ENCODE peak calls at places on chromosome 13, in nine cellular contexts. One of them, this sample, is unnamed.

GRCh38 chr13:112142401-112142930 is 75.5 kb downstream of the SOX1 start:
- DNase-seq in IMR-90: no peak
- DNase-seq in A549: no peak
- DNase-seq in body of pancreas: no peak
- DNase-seq in spleen: peak; percentile 39
- DNase-seq in prostate gland: no peak
- DNase-seq in transverse colon: no peak
- DNase-seq in thyroid gland: no peak
- DNase-seq in sigmoid colon: no peak
- DNase-seq in this sample: no peak

GRCh38 chr13:43127827-43128226 is 104.4 kb downstream of the DNAJC15 start:
- DNase-seq in IMR-90: no peak
- DNase-seq in A549: no peak
- DNase-seq in body of pancreas: no peak
- DNase-seq in spleen: no peak
- DNase-seq in prostate gland: no peak
- DNase-seq in transverse colon: no peak
- DNase-seq in thyroid gland: no peak
- DNase-seq in sigmoid colon: no peak
- DNase-seq in this sample: no peak

GRCh38 chr13:40456979-40457553 is 209.4 kb downstream of the FOXO1 start:
- DNase-seq in IMR-90: no peak
- DNase-seq in A549: no peak
- DNase-seq in body of pancreas: no peak
- DNase-seq in spleen: no peak
- DNase-seq in prostate gland: no peak
- DNase-seq in transverse colon: no peak
- DNase-seq in thyroid gland: no peak
- DNase-seq in sigmoid colon: no peak
- DNase-seq in this sample: no peak

GRCh38 chr13:43087960-43088580 is 64.7 kb downstream of the DNAJC15 start:
- DNase-seq in IMR-90: peak; percentile 36
- DNase-seq in A549: no peak
- DNase-seq in body of pancreas: peak; percentile 5
- DNase-seq in spleen: no peak
- DNase-seq in prostate gland: peak; percentile 11
- DNase-seq in transverse colon: no peak
- DNase-seq in thyroid gland: no peak
- DNase-seq in sigmoid colon: no peak
- DNase-seq in this sample: no peak

GRCh38 chr13:44283598-44283997 is 90.0 kb upstream of the SERP2 start:
- DNase-seq in IMR-90: no peak
- DNase-seq in A549: no peak
- DNase-seq in body of pancreas: no peak
- DNase-seq in spleen: no peak
- DNase-seq in prostate gland: no peak
- DNase-seq in transverse colon: no peak
- DNase-seq in thyroid gland: no peak
- DNase-seq in sigmoid colon: no peak
- DNase-seq in this sample: no peak

GRCh38 chr13:91729859-91730258 is 331.4 kb downstream of the GPC5 start:
- DNase-seq in IMR-90: no peak
- DNase-seq in A549: no peak
- DNase-seq in body of pancreas: no peak
- DNase-seq in spleen: no peak
- DNase-seq in prostate gland: no peak
- DNase-seq in transverse colon: no peak
- DNase-seq in thyroid gland: no peak
- DNase-seq in sigmoid colon: no peak
- DNase-seq in this sample: no peak

GRCh38 chr13:46633416-46633815 is 80.4 kb downstream of the LRCH1 start:
- DNase-seq in IMR-90: peak; percentile 88
- DNase-seq in A549: no peak
- DNase-seq in body of pancreas: no peak
- DNase-seq in spleen: no peak
- DNase-seq in prostate gland: no peak
- DNase-seq in transverse colon: no peak
- DNase-seq in thyroid gland: no peak
- DNase-seq in sigmoid colon: no peak
- DNase-seq in this sample: peak; percentile 6

GRCh38 chr13:29905845-29906244 is 55.4 kb upstream of the UBL3 start:
- DNase-seq in IMR-90: peak; percentile 56
- DNase-seq in A549: no peak
- DNase-seq in body of pancreas: peak; percentile 59
- DNase-seq in spleen: no peak
- DNase-seq in prostate gland: peak; percentile 66
- DNase-seq in transverse colon: peak; percentile 79
- DNase-seq in thyroid gland: no peak
- DNase-seq in sigmoid colon: no peak
- DNase-seq in this sample: no peak

GRCh38 chr13:52104624-52105023 is 24.2 kb downstream of the NEK5 start:
- DNase-seq in IMR-90: peak; percentile 7
- DNase-seq in A549: no peak
- DNase-seq in body of pancreas: no peak
- DNase-seq in spleen: no peak
- DNase-seq in prostate gland: no peak
- DNase-seq in transverse colon: no peak
- DNase-seq in thyroid gland: no peak
- DNase-seq in sigmoid colon: no peak
- DNase-seq in this sample: no peak

GRCh38 chr13:33678084-33678483 is 139.9 kb upstream of the RFC3 start:
- DNase-seq in IMR-90: no peak
- DNase-seq in A549: no peak
- DNase-seq in body of pancreas: no peak
- DNase-seq in spleen: no peak
- DNase-seq in prostate gland: no peak
- DNase-seq in transverse colon: no peak
- DNase-seq in thyroid gland: no peak
- DNase-seq in sigmoid colon: no peak
- DNase-seq in this sample: no peak

GRCh38 chr13:25778808-25779207 is 273.0 kb downstream of the SHISA2 start:
- DNase-seq in IMR-90: no peak
- DNase-seq in A549: no peak
- DNase-seq in body of pancreas: no peak
- DNase-seq in spleen: no peak
- DNase-seq in prostate gland: no peak
- DNase-seq in transverse colon: no peak
- DNase-seq in thyroid gland: no peak
- DNase-seq in sigmoid colon: no peak
- DNase-seq in this sample: no peak

GRCh38 chr13:112443191-112444000 is 67.2 kb downstream of the SPACA7 start:
- DNase-seq in IMR-90: no peak
- DNase-seq in A549: no peak
- DNase-seq in body of pancreas: no peak
- DNase-seq in spleen: peak; percentile 57
- DNase-seq in prostate gland: no peak
- DNase-seq in transverse colon: no peak
- DNase-seq in thyroid gland: no peak
- DNase-seq in sigmoid colon: peak; percentile 39
- DNase-seq in this sample: no peak

GRCh38 chr13:94678845-94679244 is 33.5 kb downstream of the SOX21 start:
- DNase-seq in IMR-90: no peak
- DNase-seq in A549: no peak
- DNase-seq in body of pancreas: no peak
- DNase-seq in spleen: no peak
- DNase-seq in prostate gland: no peak
- DNase-seq in transverse colon: no peak
- DNase-seq in thyroid gland: no peak
- DNase-seq in sigmoid colon: no peak
- DNase-seq in this sample: no peak

GRCh38 chr13:111204438-111205177 is 89.5 kb downstream of the ARHGEF7 start:
- DNase-seq in IMR-90: peak; percentile 84
- DNase-seq in A549: no peak
- DNase-seq in body of pancreas: peak; percentile 50
- DNase-seq in spleen: no peak
- DNase-seq in prostate gland: no peak
- DNase-seq in transverse colon: no peak
- DNase-seq in thyroid gland: peak; percentile 61
- DNase-seq in sigmoid colon: peak; percentile 86
- DNase-seq in this sample: no peak

GRCh38 chr13:44273216-44273615 is 100.4 kb upstream of the SERP2 start:
- DNase-seq in IMR-90: no peak
- DNase-seq in A549: no peak
- DNase-seq in body of pancreas: no peak
- DNase-seq in spleen: no peak
- DNase-seq in prostate gland: no peak
- DNase-seq in transverse colon: no peak
- DNase-seq in thyroid gland: no peak
- DNase-seq in sigmoid colon: no peak
- DNase-seq in this sample: no peak

GRCh38 chr13:59687028-59687427 is 476.7 kb downstream of the DIAPH3 start:
- DNase-seq in IMR-90: no peak
- DNase-seq in A549: no peak
- DNase-seq in body of pancreas: no peak
- DNase-seq in spleen: no peak
- DNase-seq in prostate gland: no peak
- DNase-seq in transverse colon: no peak
- DNase-seq in thyroid gland: no peak
- DNase-seq in sigmoid colon: no peak
- DNase-seq in this sample: no peak

GRCh38 chr13:88074794-88075509 is 403.8 kb downstream of the SLITRK5 start:
- DNase-seq in IMR-90: no peak
- DNase-seq in A549: no peak
- DNase-seq in body of pancreas: peak; percentile 3
- DNase-seq in spleen: no peak
- DNase-seq in prostate gland: no peak
- DNase-seq in transverse colon: no peak
- DNase-seq in thyroid gland: no peak
- DNase-seq in sigmoid colon: peak; percentile 77
- DNase-seq in this sample: no peak

GRCh38 chr13:68304287-68304893 is 1074.3 kb upstream of the PCDH9 start:
- DNase-seq in IMR-90: no peak
- DNase-seq in A549: peak; percentile 6
- DNase-seq in body of pancreas: no peak
- DNase-seq in spleen: no peak
- DNase-seq in prostate gland: no peak
- DNase-seq in transverse colon: no peak
- DNase-seq in thyroid gland: no peak
- DNase-seq in sigmoid colon: no peak
- DNase-seq in this sample: peak; percentile 8

GRCh38 chr13:42046448-42046847 is 2.0 kb upstream of the DGKH start:
- DNase-seq in IMR-90: no peak
- DNase-seq in A549: no peak
- DNase-seq in body of pancreas: no peak
- DNase-seq in spleen: no peak
- DNase-seq in prostate gland: no peak
- DNase-seq in transverse colon: no peak
- DNase-seq in thyroid gland: no peak
- DNase-seq in sigmoid colon: no peak
- DNase-seq in this sample: no peak

GRCh38 chr13:42048323-42048624 is 174 bp upstream of the DGKH start:
- DNase-seq in IMR-90: no peak
- DNase-seq in A549: no peak
- DNase-seq in body of pancreas: no peak
- DNase-seq in spleen: no peak
- DNase-seq in prostate gland: peak; percentile 6
- DNase-seq in transverse colon: no peak
- DNase-seq in thyroid gland: no peak
- DNase-seq in sigmoid colon: no peak
- DNase-seq in this sample: no peak

GRCh38 chr13:42049454-42049780 is 969 bp downstream of the DGKH start:
- DNase-seq in IMR-90: no peak
- DNase-seq in A549: no peak
- DNase-seq in body of pancreas: no peak
- DNase-seq in spleen: no peak
- DNase-seq in prostate gland: no peak
- DNase-seq in transverse colon: no peak
- DNase-seq in thyroid gland: no peak
- DNase-seq in sigmoid colon: no peak
- DNase-seq in this sample: no peak

GRCh38 chr13:42047561-42048322 is 706 bp upstream of the DGKH start:
- DNase-seq in IMR-90: peak; percentile 70
- DNase-seq in A549: peak; percentile 40
- DNase-seq in body of pancreas: peak; percentile 45
- DNase-seq in spleen: peak; percentile 80
- DNase-seq in prostate gland: peak; percentile 40
- DNase-seq in transverse colon: peak; percentile 76
- DNase-seq in thyroid gland: peak; percentile 50
- DNase-seq in sigmoid colon: peak; percentile 70
- DNase-seq in this sample: peak; percentile 37

GRCh38 chr13:42048625-42049453 is at the start of gene DGKH:
- DNase-seq in IMR-90: peak; percentile 78
- DNase-seq in A549: peak; percentile 61
- DNase-seq in body of pancreas: peak; percentile 83
- DNase-seq in spleen: peak; percentile 88
- DNase-seq in prostate gland: peak; percentile 83
- DNase-seq in transverse colon: peak; percentile 90
- DNase-seq in thyroid gland: peak; percentile 78
- DNase-seq in sigmoid colon: peak; percentile 92
- DNase-seq in this sample: peak; percentile 63
- TF ChIP-seq POLR2A in IMR-90: peak; percentile 39
- TF ChIP-seq POLR2A in A549: peak; percentile 29
- TF ChIP-seq POLR2A in body of pancreas: peak; percentile 44
- TF ChIP-seq POLR2A in spleen: no peak
- TF ChIP-seq POLR2A in prostate gland: peak; percentile 81
- TF ChIP-seq POLR2A in transverse colon: peak; percentile 68
- TF ChIP-seq POLR2A in thyroid gland: no peak
- TF ChIP-seq POLR2A in sigmoid colon: peak; percentile 20
- TF ChIP-seq POLR2A in this sample: peak; percentile 39

DNA sequence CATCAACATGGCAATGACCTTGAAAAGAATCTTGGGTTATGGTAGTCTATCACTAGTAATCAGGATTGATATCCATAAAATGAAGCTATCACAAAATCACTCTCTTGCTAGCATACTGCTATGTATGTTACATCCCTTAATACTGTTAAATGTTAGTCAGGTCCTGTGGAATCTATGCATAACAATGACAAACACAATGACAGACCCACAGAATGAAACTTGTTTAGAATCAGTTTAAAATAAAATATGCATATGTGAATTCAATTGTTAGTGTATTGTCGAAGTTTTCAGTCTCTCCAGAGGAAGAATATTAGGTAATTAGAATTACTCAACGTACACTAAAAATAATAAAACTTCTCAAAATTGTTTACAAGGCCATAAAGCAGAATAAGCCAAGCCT is 137.6 kb downstream of the DACH1 start:
- DNase-seq in IMR-90: no peak
- DNase-seq in A549: no peak
- DNase-seq in body of pancreas: no peak
- DNase-seq in spleen: no peak
- DNase-seq in prostate gland: no peak
- DNase-seq in transverse colon: no peak
- DNase-seq in thyroid gland: no peak
- DNase-seq in sigmoid colon: no peak
- DNase-seq in this sample: no peak
- TF ChIP-seq POLR2A in IMR-90: no peak
- TF ChIP-seq POLR2A in A549: no peak
- TF ChIP-seq POLR2A in body of pancreas: no peak
- TF ChIP-seq POLR2A in spleen: no peak
- TF ChIP-seq POLR2A in prostate gland: no peak
- TF ChIP-seq POLR2A in transverse colon: no peak
- TF ChIP-seq POLR2A in thyroid gland: no peak
- TF ChIP-seq POLR2A in sigmoid colon: no peak
- TF ChIP-seq POLR2A in this sample: no peak

GRCh38 chr13:110199046-110199831 is 107.7 kb downstream of the COL4A1 start:
- DNase-seq in IMR-90: no peak
- DNase-seq in A549: no peak
- DNase-seq in body of pancreas: no peak
- DNase-seq in spleen: no peak
- DNase-seq in prostate gland: no peak
- DNase-seq in transverse colon: no peak
- DNase-seq in thyroid gland: no peak
- DNase-seq in sigmoid colon: no peak
- DNase-seq in this sample: no peak
- TF ChIP-seq POLR2A in IMR-90: no peak
- TF ChIP-seq POLR2A in A549: no peak
- TF ChIP-seq POLR2A in body of pancreas: no peak
- TF ChIP-seq POLR2A in spleen: no peak
- TF ChIP-seq POLR2A in prostate gland: no peak
- TF ChIP-seq POLR2A in transverse colon: no peak
- TF ChIP-seq POLR2A in thyroid gland: no peak
- TF ChIP-seq POLR2A in sigmoid colon: no peak
- TF ChIP-seq POLR2A in this sample: no peak

GRCh38 chr13:49348748-49349147 is 95.1 kb downstream of the CAB39L start:
- DNase-seq in IMR-90: no peak
- DNase-seq in A549: no peak
- DNase-seq in body of pancreas: no peak
- DNase-seq in spleen: no peak
- DNase-seq in prostate gland: no peak
- DNase-seq in transverse colon: no peak
- DNase-seq in thyroid gland: no peak
- DNase-seq in sigmoid colon: no peak
- DNase-seq in this sample: no peak
- TF ChIP-seq POLR2A in IMR-90: no peak
- TF ChIP-seq POLR2A in A549: no peak
- TF ChIP-seq POLR2A in body of pancreas: no peak
- TF ChIP-seq POLR2A in spleen: no peak
- TF ChIP-seq POLR2A in prostate gland: no peak
- TF ChIP-seq POLR2A in transverse colon: no peak
- TF ChIP-seq POLR2A in thyroid gland: no peak
- TF ChIP-seq POLR2A in sigmoid colon: no peak
- TF ChIP-seq POLR2A in this sample: no peak